ENCODE peak calls at places on chromosomes 12 and 14, in eight cellular contexts. One of them, this sample, is unnamed.

GRCh38 chr12:20950248-20950647 is 139.7 kb downstream of the SLCO1B3 start:
- DNase-seq in activated naive CD8-positive, alpha-beta T cell treated with anti-CD3 and anti-CD28 coated beads, Interleukin-2, amount 50 U/mL, for 24 hours: no peak
- DNase-seq in T-helper 1 cell: peak
- DNase-seq in Kasumi-1: peak
- DNase-seq in HCEC 1CT: peak
- DNase-seq in fibroblast of the conjunctiva: no peak
- DNase-seq in tibial nerve: no peak
- DNase-seq in activated naive CD4-positive, alpha-beta T cell: no peak
- DNase-seq in this sample: no peak

GRCh38 chr12:121799842-121800693 is 3.7 kb upstream of the SETD1B start:
- DNase-seq in activated naive CD8-positive, alpha-beta T cell treated with anti-CD3 and anti-CD28 coated beads, Interleukin-2, amount 50 U/mL, for 24 hours: peak
- DNase-seq in tibial nerve: peak
- DNase-seq in HCEC 1CT: peak
- DNase-seq in fibroblast of the conjunctiva: peak
- DNase-seq in T-helper 1 cell: peak
- DNase-seq in activated naive CD4-positive, alpha-beta T cell: peak
- DNase-seq in Kasumi-1: peak
- DNase-seq in this sample: peak

GRCh38 chr12:131057211-131057721 is 103.6 kb downstream of the ADGRD1 start:
- DNase-seq in activated naive CD8-positive, alpha-beta T cell treated with anti-CD3 and anti-CD28 coated beads, Interleukin-2, amount 50 U/mL, for 24 hours: no peak
- DNase-seq in fibroblast of the conjunctiva: no peak
- DNase-seq in Kasumi-1: no peak
- DNase-seq in activated naive CD4-positive, alpha-beta T cell: no peak
- DNase-seq in tibial nerve: no peak
- DNase-seq in HCEC 1CT: no peak
- DNase-seq in T-helper 1 cell: no peak
- DNase-seq in this sample: no peak

GRCh38 chr12:89636054-89636775 is 72.4 kb downstream of the ATP2B1 start:
- DNase-seq in activated naive CD8-positive, alpha-beta T cell treated with anti-CD3 and anti-CD28 coated beads, Interleukin-2, amount 50 U/mL, for 24 hours: no peak
- DNase-seq in fibroblast of the conjunctiva: no peak
- DNase-seq in activated naive CD4-positive, alpha-beta T cell: no peak
- DNase-seq in HCEC 1CT: peak
- DNase-seq in T-helper 1 cell: peak
- DNase-seq in tibial nerve: no peak
- DNase-seq in Kasumi-1: no peak
- DNase-seq in this sample: no peak

GRCh38 chr14:50714452-50715073 is 46.5 kb upstream of the SAV1 start:
- DNase-seq in T-helper 1 cell: peak
- DNase-seq in Kasumi-1: peak
- DNase-seq in tibial nerve: peak
- DNase-seq in activated naive CD8-positive, alpha-beta T cell treated with anti-CD3 and anti-CD28 coated beads, Interleukin-2, amount 50 U/mL, for 24 hours: no peak
- DNase-seq in activated naive CD4-positive, alpha-beta T cell: no peak
- DNase-seq in HCEC 1CT: peak
- DNase-seq in fibroblast of the conjunctiva: no peak
- DNase-seq in this sample: no peak

GRCh38 chr12:8032242-8033152 is at the start of gene FOXJ2:
- DNase-seq in Kasumi-1: peak
- DNase-seq in activated naive CD4-positive, alpha-beta T cell: peak
- DNase-seq in activated naive CD8-positive, alpha-beta T cell treated with anti-CD3 and anti-CD28 coated beads, Interleukin-2, amount 50 U/mL, for 24 hours: peak
- DNase-seq in HCEC 1CT: peak
- DNase-seq in T-helper 1 cell: peak
- DNase-seq in tibial nerve: peak
- DNase-seq in fibroblast of the conjunctiva: no peak
- DNase-seq in this sample: peak

GRCh38 chr14:103194256-103195045 is 71.2 kb downstream of the TNFAIP2 start:
- DNase-seq in activated naive CD8-positive, alpha-beta T cell treated with anti-CD3 and anti-CD28 coated beads, Interleukin-2, amount 50 U/mL, for 24 hours: no peak
- DNase-seq in T-helper 1 cell: no peak
- DNase-seq in Kasumi-1: no peak
- DNase-seq in fibroblast of the conjunctiva: peak
- DNase-seq in activated naive CD4-positive, alpha-beta T cell: no peak
- DNase-seq in HCEC 1CT: peak
- DNase-seq in tibial nerve: peak
- DNase-seq in this sample: no peak

GRCh38 chr14:67221248-67221981 is 19.8 kb upstream of the PALS1 start:
- DNase-seq in Kasumi-1: no peak
- DNase-seq in activated naive CD8-positive, alpha-beta T cell treated with anti-CD3 and anti-CD28 coated beads, Interleukin-2, amount 50 U/mL, for 24 hours: no peak
- DNase-seq in T-helper 1 cell: no peak
- DNase-seq in activated naive CD4-positive, alpha-beta T cell: no peak
- DNase-seq in fibroblast of the conjunctiva: no peak
- DNase-seq in tibial nerve: no peak
- DNase-seq in HCEC 1CT: peak
- DNase-seq in this sample: no peak

GRCh38 chr12:114221976-114222630 is 183.8 kb downstream of the TBX5 start:
- DNase-seq in activated naive CD4-positive, alpha-beta T cell: no peak
- DNase-seq in tibial nerve: no peak
- DNase-seq in T-helper 1 cell: no peak
- DNase-seq in HCEC 1CT: no peak
- DNase-seq in activated naive CD8-positive, alpha-beta T cell treated with anti-CD3 and anti-CD28 coated beads, Interleukin-2, amount 50 U/mL, for 24 hours: no peak
- DNase-seq in fibroblast of the conjunctiva: no peak
- DNase-seq in Kasumi-1: no peak
- DNase-seq in this sample: no peak